ENCODE peak calls at places on chromosome 10, in six cellular contexts. D is effector memory CD8-positive, alpha-beta T cell; U is nephron progenitor cell; G is lung microvascular endothelial cell; B is tibial nerve; Q is MM.1S. X is an unnamed sample.

GRCh38 chr10:118950190-118950658 is 79.3 kb upstream of the NANOS1 start:
- DNase-seq in D (no peak), U (no peak), G (peak), B (no peak), Q (no peak), X (peak)

GRCh38 chr10:105837951-105838350 is 1196.9 kb downstream of the SORCS3 start:
- DNase-seq in D (no peak), U (no peak), G (peak), B (no peak), Q (peak), X (peak)

GRCh38 chr10:129658673-129659072 is 191.6 kb downstream of the MGMT start:
- DNase-seq in D (no peak), U (no peak), G (no peak), B (no peak), Q (no peak), X (peak)

GRCh38 chr10:79223346-79224048 is 123.8 kb upstream of the PPIF start:
- DNase-seq in D (no peak), U (peak), G (peak), B (peak), Q (no peak), X (no peak)

GRCh38 chr10:38119038-38119437 is 24.9 kb downstream of the ZNF37A start:
- DNase-seq in D (no peak), U (no peak), G (no peak), B (no peak), Q (no peak), X (no peak)

GRCh38 chr10:62025901-62026879 is 124.7 kb downstream of the ARID5B start:
- DNase-seq in D (no peak), U (no peak), G (peak), B (no peak), Q (no peak), X (no peak)

GRCh38 chr10:46216836-46217748 is 69.7 kb upstream of the ANTXRL start:
- DNase-seq in D (no peak), U (no peak), G (peak), B (no peak), Q (no peak), X (no peak)

GRCh38 chr10:101380353-101381017 is 26.5 kb downstream of the BTRC start:
- DNase-seq in D (no peak), U (no peak), G (no peak), B (no peak), Q (no peak), X (no peak)

GRCh38 chr10:90484518-90484917 is 373.3 kb downstream of the HTR7 start:
- DNase-seq in D (no peak), U (no peak), G (no peak), B (no peak), Q (no peak), X (no peak)

GRCh38 chr10:128839134-128839533 is 627.9 kb upstream of the MGMT start:
- DNase-seq in D (no peak), U (no peak), G (no peak), B (no peak), Q (no peak), X (no peak)

GRCh38 chr10:103678104-103678526 is 177.3 kb downstream of the SH3PXD2A start:
- DNase-seq in D (peak), U (peak), G (peak), B (peak), Q (peak), X (no peak)

GRCh38 chr10:132313305-132313704 is 5.6 kb upstream of the STK32C start:
- DNase-seq in D (no peak), U (no peak), G (no peak), B (no peak), Q (no peak), X (no peak)

GRCh38 chr10:26567349-26567721 is 129.2 kb downstream of the APBB1IP start:
- DNase-seq in D (no peak), U (no peak), G (no peak), B (no peak), Q (no peak), X (peak)

GRCh38 chr10:4260483-4260882 is 475.5 kb upstream of the KLF6 start:
- DNase-seq in D (no peak), U (no peak), G (peak), B (no peak), Q (no peak), X (no peak)

GRCh38 chr10:13404305-13404759 is 56.2 kb upstream of the SEPHS1 start:
- DNase-seq in D (no peak), U (no peak), G (no peak), B (no peak), Q (no peak), X (no peak)

GRCh38 chr10:15603446-15604011 is 116.2 kb downstream of the ITGA8 start:
- DNase-seq in D (no peak), U (no peak), G (no peak), B (no peak), Q (no peak), X (no peak)